ENCODE peak calls at places on chromosome 17, in ten cellular contexts. One of them, this sample, is unnamed.
A peak's percentile ranks its signal among the peaks of the same experiment; 100 is the strongest.

GRCh38 chr17:68512247-68512966 is at the start of gene PRKAR1A:
- DNase-seq in fibroblast of lung: peak; percentile 92
- DNase-seq in fibroblast of pulmonary artery: peak; percentile 97
- DNase-seq in sigmoid colon: peak; percentile 98
- DNase-seq in GM12864: peak; percentile 72
- DNase-seq in RWPE1: peak; percentile 95
- DNase-seq in cardiac muscle cell: peak; percentile 97
- DNase-seq in activated CD8-positive, alpha-beta T cell treated with anti-CD3 and anti-CD28 coated beads for 36 hours: peak; percentile 95
- DNase-seq in fibroblast of villous mesenchyme: peak; percentile 96
- DNase-seq in astrocyte: peak; percentile 90
- DNase-seq in this sample: peak; percentile 96

GRCh38 chr17:42632949-42633444 is 23.5 kb downstream of the TUBG1 start:
- DNase-seq in fibroblast of lung: no peak
- DNase-seq in fibroblast of pulmonary artery: no peak
- DNase-seq in sigmoid colon: no peak
- DNase-seq in GM12864: no peak
- DNase-seq in RWPE1: no peak
- DNase-seq in cardiac muscle cell: no peak
- DNase-seq in activated CD8-positive, alpha-beta T cell treated with anti-CD3 and anti-CD28 coated beads for 36 hours: no peak
- DNase-seq in fibroblast of villous mesenchyme: no peak
- DNase-seq in astrocyte: no peak
- DNase-seq in this sample: no peak

GRCh38 chr17:9860851-9861250 is 35.1 kb downstream of the GLP2R start:
- DNase-seq in fibroblast of lung: no peak
- DNase-seq in fibroblast of pulmonary artery: no peak
- DNase-seq in sigmoid colon: no peak
- DNase-seq in GM12864: no peak
- DNase-seq in RWPE1: no peak
- DNase-seq in cardiac muscle cell: no peak
- DNase-seq in activated CD8-positive, alpha-beta T cell treated with anti-CD3 and anti-CD28 coated beads for 36 hours: no peak
- DNase-seq in fibroblast of villous mesenchyme: no peak
- DNase-seq in astrocyte: no peak
- DNase-seq in this sample: no peak

GRCh38 chr17:62701706-62702085 is 74.2 kb downstream of the MRC2 start:
- DNase-seq in fibroblast of lung: no peak
- DNase-seq in fibroblast of pulmonary artery: no peak
- DNase-seq in sigmoid colon: peak; percentile 51
- DNase-seq in GM12864: no peak
- DNase-seq in RWPE1: no peak
- DNase-seq in cardiac muscle cell: no peak
- DNase-seq in activated CD8-positive, alpha-beta T cell treated with anti-CD3 and anti-CD28 coated beads for 36 hours: no peak
- DNase-seq in fibroblast of villous mesenchyme: no peak
- DNase-seq in astrocyte: no peak
- DNase-seq in this sample: no peak

GRCh38 chr17:36816214-36816613 is 121.1 kb upstream of the LHX1 start:
- DNase-seq in fibroblast of lung: no peak
- DNase-seq in fibroblast of pulmonary artery: no peak
- DNase-seq in sigmoid colon: no peak
- DNase-seq in GM12864: no peak
- DNase-seq in RWPE1: no peak
- DNase-seq in cardiac muscle cell: no peak
- DNase-seq in activated CD8-positive, alpha-beta T cell treated with anti-CD3 and anti-CD28 coated beads for 36 hours: no peak
- DNase-seq in fibroblast of villous mesenchyme: no peak
- DNase-seq in astrocyte: no peak
- DNase-seq in this sample: no peak

GRCh38 chr17:8144401-8145295 is 7.6 kb downstream of the PER1 start:
- DNase-seq in fibroblast of lung: no peak
- DNase-seq in fibroblast of pulmonary artery: no peak
- DNase-seq in sigmoid colon: peak; percentile 68
- DNase-seq in GM12864: no peak
- DNase-seq in RWPE1: no peak
- DNase-seq in cardiac muscle cell: no peak
- DNase-seq in activated CD8-positive, alpha-beta T cell treated with anti-CD3 and anti-CD28 coated beads for 36 hours: no peak
- DNase-seq in fibroblast of villous mesenchyme: no peak
- DNase-seq in astrocyte: no peak
- DNase-seq in this sample: no peak

GRCh38 chr17:75155191-75155601 is 884 bp upstream of the JPT1 start:
- DNase-seq in fibroblast of lung: no peak
- DNase-seq in fibroblast of pulmonary artery: no peak
- DNase-seq in sigmoid colon: no peak
- DNase-seq in GM12864: no peak
- DNase-seq in RWPE1: peak; percentile 23
- DNase-seq in cardiac muscle cell: no peak
- DNase-seq in activated CD8-positive, alpha-beta T cell treated with anti-CD3 and anti-CD28 coated beads for 36 hours: no peak
- DNase-seq in fibroblast of villous mesenchyme: no peak
- DNase-seq in astrocyte: no peak
- DNase-seq in this sample: no peak

GRCh38 chr17:49191917-49192741 is 18.2 kb downstream of the GNGT2 start:
- DNase-seq in fibroblast of lung: peak; percentile 79
- DNase-seq in fibroblast of pulmonary artery: peak; percentile 89
- DNase-seq in sigmoid colon: peak; percentile 97
- DNase-seq in GM12864: peak; percentile 71
- DNase-seq in RWPE1: peak; percentile 61
- DNase-seq in cardiac muscle cell: peak; percentile 91
- DNase-seq in activated CD8-positive, alpha-beta T cell treated with anti-CD3 and anti-CD28 coated beads for 36 hours: peak; percentile 92
- DNase-seq in fibroblast of villous mesenchyme: peak; percentile 84
- DNase-seq in astrocyte: peak; percentile 70
- DNase-seq in this sample: peak; percentile 96

GRCh38 chr17:79597040-79597439 is 13.8 kb downstream of the RBFOX3 start:
- DNase-seq in fibroblast of lung: no peak
- DNase-seq in fibroblast of pulmonary artery: no peak
- DNase-seq in sigmoid colon: no peak
- DNase-seq in GM12864: no peak
- DNase-seq in RWPE1: no peak
- DNase-seq in cardiac muscle cell: no peak
- DNase-seq in activated CD8-positive, alpha-beta T cell treated with anti-CD3 and anti-CD28 coated beads for 36 hours: no peak
- DNase-seq in fibroblast of villous mesenchyme: no peak
- DNase-seq in astrocyte: no peak
- DNase-seq in this sample: no peak

DNA sequence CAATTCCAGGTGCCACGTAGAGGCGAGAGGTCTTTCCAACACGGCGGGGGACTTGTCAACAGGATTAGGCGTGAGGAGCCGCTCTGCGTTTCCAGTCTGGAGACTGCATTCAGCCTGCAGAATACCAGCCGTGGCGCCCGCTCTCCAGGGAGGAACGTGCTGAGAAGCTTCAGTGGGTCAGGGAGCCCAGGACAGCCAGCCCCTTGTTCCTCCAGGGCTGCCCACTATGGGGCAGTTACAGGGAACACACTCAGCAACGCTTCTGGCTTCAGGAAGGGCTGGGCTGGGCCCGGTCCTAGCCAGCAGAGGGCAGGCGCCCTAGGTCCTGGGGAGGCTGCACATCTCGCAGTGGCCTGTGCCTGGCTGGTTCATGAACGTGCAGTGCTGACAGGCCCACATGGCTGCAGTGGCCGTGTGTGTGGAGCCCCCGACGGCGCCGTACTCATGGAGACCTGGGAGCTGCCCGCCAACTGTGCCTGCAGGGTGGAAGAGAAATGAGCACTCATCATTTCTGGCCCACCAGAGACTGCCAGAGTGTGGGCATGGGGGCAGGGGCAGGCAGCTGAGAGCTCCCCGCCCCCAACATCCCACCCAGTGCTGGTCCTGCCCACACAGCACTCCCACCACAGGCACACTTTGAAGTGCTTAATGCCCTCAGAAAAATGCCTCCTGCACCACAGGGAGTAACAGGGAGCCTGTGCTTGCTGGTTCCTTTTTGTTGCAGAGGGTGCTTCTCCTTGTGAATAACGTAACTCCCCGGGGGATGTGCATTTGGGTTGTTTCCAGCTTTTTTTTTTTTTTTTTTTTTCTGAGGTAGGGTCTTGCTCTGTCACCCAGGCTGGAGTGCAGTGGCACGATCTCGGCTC is 7.0 kb upstream of the FAAP100 start:
- DNase-seq in fibroblast of lung: no peak
- DNase-seq in fibroblast of pulmonary artery: peak; percentile 20
- DNase-seq in sigmoid colon: no peak
- DNase-seq in GM12864: no peak
- DNase-seq in RWPE1: no peak
- DNase-seq in cardiac muscle cell: no peak
- DNase-seq in activated CD8-positive, alpha-beta T cell treated with anti-CD3 and anti-CD28 coated beads for 36 hours: no peak
- DNase-seq in fibroblast of villous mesenchyme: peak; percentile 28
- DNase-seq in astrocyte: no peak
- DNase-seq in this sample: no peak
- TF ChIP-seq CTCF in fibroblast of lung: peak; percentile 10
- TF ChIP-seq CTCF in fibroblast of pulmonary artery: peak; percentile 15
- TF ChIP-seq CTCF in sigmoid colon: no peak
- TF ChIP-seq CTCF in GM12864: no peak
- TF ChIP-seq CTCF in RWPE1: no peak
- TF ChIP-seq CTCF in cardiac muscle cell: peak; percentile 36
- TF ChIP-seq CTCF in activated CD8-positive, alpha-beta T cell treated with anti-CD3 and anti-CD28 coated beads for 36 hours: no peak
- TF ChIP-seq CTCF in fibroblast of villous mesenchyme: peak; percentile 46
- TF ChIP-seq CTCF in astrocyte: peak; percentile 16
- TF ChIP-seq CTCF in this sample: peak; percentile 46

DNA sequence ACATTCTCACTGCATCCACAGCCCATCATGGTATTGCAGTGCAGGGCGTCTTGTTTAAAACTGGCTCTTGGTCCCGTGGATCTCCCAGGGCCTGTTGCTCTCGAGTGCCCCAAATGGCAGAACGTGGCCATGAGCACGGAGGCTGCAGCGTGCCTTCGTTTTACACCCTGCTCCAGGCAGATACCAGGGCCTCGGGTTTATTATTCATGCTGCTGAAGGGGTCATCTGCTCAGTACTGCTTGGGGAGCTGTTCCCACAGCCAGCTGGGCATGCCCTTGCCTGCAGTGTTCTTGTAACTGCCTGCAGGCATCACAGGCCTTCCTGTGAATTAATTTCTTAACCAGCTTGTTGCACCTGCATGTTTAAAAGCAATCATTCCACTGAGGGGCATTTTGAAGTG is 129.7 kb upstream of the CHMP6 start:
- DNase-seq in fibroblast of lung: peak; percentile 36
- DNase-seq in fibroblast of pulmonary artery: peak; percentile 16
- DNase-seq in sigmoid colon: peak; percentile 81
- DNase-seq in GM12864: no peak
- DNase-seq in RWPE1: peak; percentile 91
- DNase-seq in cardiac muscle cell: peak; percentile 10
- DNase-seq in activated CD8-positive, alpha-beta T cell treated with anti-CD3 and anti-CD28 coated beads for 36 hours: peak; percentile 70
- DNase-seq in fibroblast of villous mesenchyme: peak; percentile 64
- DNase-seq in astrocyte: peak; percentile 23
- DNase-seq in this sample: no peak
- TF ChIP-seq CTCF in fibroblast of lung: peak; percentile 42
- TF ChIP-seq CTCF in fibroblast of pulmonary artery: peak; percentile 29
- TF ChIP-seq CTCF in sigmoid colon: peak; percentile 41
- TF ChIP-seq CTCF in GM12864: no peak
- TF ChIP-seq CTCF in RWPE1: peak; percentile 98
- TF ChIP-seq CTCF in cardiac muscle cell: peak; percentile 39
- TF ChIP-seq CTCF in activated CD8-positive, alpha-beta T cell treated with anti-CD3 and anti-CD28 coated beads for 36 hours: peak; percentile 36
- TF ChIP-seq CTCF in fibroblast of villous mesenchyme: peak; percentile 59
- TF ChIP-seq CTCF in astrocyte: peak; percentile 46
- TF ChIP-seq CTCF in this sample: peak; percentile 51

DNA sequence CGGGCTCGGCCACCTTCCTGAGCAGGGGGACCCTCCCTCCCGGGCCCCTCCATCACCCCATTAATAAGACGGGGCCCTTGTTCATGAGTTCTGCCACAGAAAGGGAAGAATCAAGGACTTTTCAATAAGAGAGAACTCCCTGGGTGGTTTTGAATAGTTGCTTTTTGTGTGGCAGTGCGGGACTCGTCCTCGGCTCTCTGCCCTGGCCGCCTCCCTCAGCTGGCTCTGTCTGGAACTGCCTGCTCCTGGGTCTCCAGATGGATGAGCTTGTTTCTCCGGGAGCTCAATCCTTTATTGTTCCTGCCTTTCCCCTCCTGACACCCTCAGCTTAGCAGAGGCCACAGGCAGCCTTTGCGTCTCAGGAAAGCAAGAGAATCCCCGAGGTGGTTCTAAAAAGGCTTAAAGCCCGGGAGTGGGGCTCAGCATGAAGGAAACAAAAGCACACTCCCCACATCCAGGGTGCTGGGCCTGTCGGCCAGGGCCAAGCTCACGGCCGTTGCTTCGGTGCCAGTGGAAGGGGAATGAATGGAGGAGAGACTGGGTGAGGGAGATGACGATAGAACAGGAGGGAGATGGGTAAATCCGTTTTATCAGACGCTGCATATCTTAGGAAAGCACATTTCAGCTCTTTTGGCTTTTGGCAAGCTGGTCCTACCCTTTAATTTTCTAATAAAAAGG is 60.2 kb downstream of the RAI1 start:
- DNase-seq in fibroblast of lung: peak; percentile 56
- DNase-seq in fibroblast of pulmonary artery: peak; percentile 31
- DNase-seq in sigmoid colon: no peak
- DNase-seq in GM12864: no peak
- DNase-seq in RWPE1: no peak
- DNase-seq in cardiac muscle cell: no peak
- DNase-seq in activated CD8-positive, alpha-beta T cell treated with anti-CD3 and anti-CD28 coated beads for 36 hours: no peak
- DNase-seq in fibroblast of villous mesenchyme: no peak
- DNase-seq in astrocyte: peak; percentile 39
- DNase-seq in this sample: no peak
- TF ChIP-seq CTCF in fibroblast of lung: peak; percentile 22
- TF ChIP-seq CTCF in fibroblast of pulmonary artery: peak; percentile 22
- TF ChIP-seq CTCF in sigmoid colon: peak; percentile 17
- TF ChIP-seq CTCF in GM12864: no peak
- TF ChIP-seq CTCF in RWPE1: no peak
- TF ChIP-seq CTCF in cardiac muscle cell: peak; percentile 27
- TF ChIP-seq CTCF in activated CD8-positive, alpha-beta T cell treated with anti-CD3 and anti-CD28 coated beads for 36 hours: no peak
- TF ChIP-seq CTCF in fibroblast of villous mesenchyme: peak; percentile 38
- TF ChIP-seq CTCF in astrocyte: no peak
- TF ChIP-seq CTCF in this sample: peak; percentile 20

GRCh38 chr17:2170023-2170422 is 115.1 kb downstream of the HIC1 start:
- DNase-seq in fibroblast of lung: no peak
- DNase-seq in fibroblast of pulmonary artery: no peak
- DNase-seq in sigmoid colon: peak; percentile 35
- DNase-seq in GM12864: peak; percentile 35
- DNase-seq in RWPE1: no peak
- DNase-seq in cardiac muscle cell: no peak
- DNase-seq in activated CD8-positive, alpha-beta T cell treated with anti-CD3 and anti-CD28 coated beads for 36 hours: peak; percentile 56
- DNase-seq in fibroblast of villous mesenchyme: no peak
- DNase-seq in astrocyte: no peak
- DNase-seq in this sample: no peak
- TF ChIP-seq CTCF in fibroblast of lung: no peak
- TF ChIP-seq CTCF in fibroblast of pulmonary artery: peak; percentile 4
- TF ChIP-seq CTCF in sigmoid colon: no peak
- TF ChIP-seq CTCF in GM12864: peak; percentile 78
- TF ChIP-seq CTCF in RWPE1: no peak
- TF ChIP-seq CTCF in cardiac muscle cell: peak; percentile 12
- TF ChIP-seq CTCF in activated CD8-positive, alpha-beta T cell treated with anti-CD3 and anti-CD28 coated beads for 36 hours: no peak
- TF ChIP-seq CTCF in fibroblast of villous mesenchyme: peak; percentile 31
- TF ChIP-seq CTCF in astrocyte: no peak
- TF ChIP-seq CTCF in this sample: peak; percentile 13